ENCODE peak calls at places on chromosome 11, in eight cellular contexts. One of them, this sample, is unnamed.

GRCh38 chr11:17596310-17596669 is 49.2 kb downstream of the OTOG start:
- DNase-seq in T-helper 9 cell: no peak
- DNase-seq in stromal cell of bone marrow: no peak
- DNase-seq in CD14-positive monocyte: no peak
- DNase-seq in hypothalamus: no peak
- DNase-seq in GM20000: no peak
- DNase-seq in C1 segment of cervical spinal cord: no peak
- DNase-seq in MM.1S: no peak
- DNase-seq in this sample: no peak

GRCh38 chr11:108871152-108871551 is 206.3 kb downstream of the DDX10 start:
- DNase-seq in C1 segment of cervical spinal cord: no peak
- DNase-seq in MM.1S: peak
- DNase-seq in CD14-positive monocyte: no peak
- DNase-seq in stromal cell of bone marrow: no peak
- DNase-seq in T-helper 9 cell: no peak
- DNase-seq in hypothalamus: no peak
- DNase-seq in GM20000: peak
- DNase-seq in this sample: no peak

GRCh38 chr11:117220999-117221774 is 10.7 kb downstream of the PCSK7 start:
- DNase-seq in stromal cell of bone marrow: no peak
- DNase-seq in C1 segment of cervical spinal cord: no peak
- DNase-seq in CD14-positive monocyte: no peak
- DNase-seq in hypothalamus: no peak
- DNase-seq in GM20000: no peak
- DNase-seq in MM.1S: no peak
- DNase-seq in T-helper 9 cell: no peak
- DNase-seq in this sample: no peak

GRCh38 chr11:23903044-23903704 is 593.7 kb upstream of the LUZP2 start:
- DNase-seq in T-helper 9 cell: no peak
- DNase-seq in CD14-positive monocyte: no peak
- DNase-seq in C1 segment of cervical spinal cord: no peak
- DNase-seq in hypothalamus: no peak
- DNase-seq in stromal cell of bone marrow: peak
- DNase-seq in GM20000: no peak
- DNase-seq in MM.1S: no peak
- DNase-seq in this sample: no peak

GRCh38 chr11:122441702-122442092 is 213.8 kb upstream of the UBASH3B start:
- DNase-seq in CD14-positive monocyte: no peak
- DNase-seq in T-helper 9 cell: no peak
- DNase-seq in MM.1S: no peak
- DNase-seq in stromal cell of bone marrow: no peak
- DNase-seq in GM20000: no peak
- DNase-seq in C1 segment of cervical spinal cord: no peak
- DNase-seq in hypothalamus: no peak
- DNase-seq in this sample: no peak

GRCh38 chr11:36702330-36703054 is 104.5 kb upstream of the RAG2 start:
- DNase-seq in T-helper 9 cell: no peak
- DNase-seq in hypothalamus: no peak
- DNase-seq in C1 segment of cervical spinal cord: no peak
- DNase-seq in stromal cell of bone marrow: peak
- DNase-seq in CD14-positive monocyte: no peak
- DNase-seq in MM.1S: peak
- DNase-seq in GM20000: peak
- DNase-seq in this sample: no peak

GRCh38 chr11:27558401-27558800 is 51.8 kb upstream of the LIN7C start:
- DNase-seq in C1 segment of cervical spinal cord: no peak
- DNase-seq in T-helper 9 cell: no peak
- DNase-seq in stromal cell of bone marrow: no peak
- DNase-seq in MM.1S: no peak
- DNase-seq in hypothalamus: no peak
- DNase-seq in CD14-positive monocyte: no peak
- DNase-seq in GM20000: no peak
- DNase-seq in this sample: no peak

GRCh38 chr11:27353593-27354358 is 9.2 kb downstream of the CCDC34 start:
- DNase-seq in C1 segment of cervical spinal cord: no peak
- DNase-seq in stromal cell of bone marrow: peak
- DNase-seq in GM20000: no peak
- DNase-seq in hypothalamus: no peak
- DNase-seq in T-helper 9 cell: no peak
- DNase-seq in MM.1S: no peak
- DNase-seq in CD14-positive monocyte: no peak
- DNase-seq in this sample: no peak

GRCh38 chr11:43419460-43419859 is 60.7 kb downstream of the TTC17 start:
- DNase-seq in stromal cell of bone marrow: peak
- DNase-seq in GM20000: peak
- DNase-seq in MM.1S: peak
- DNase-seq in C1 segment of cervical spinal cord: no peak
- DNase-seq in CD14-positive monocyte: no peak
- DNase-seq in T-helper 9 cell: no peak
- DNase-seq in hypothalamus: no peak
- DNase-seq in this sample: no peak

GRCh38 chr11:130873766-130874165 is 42.5 kb downstream of the SNX19 start:
- DNase-seq in T-helper 9 cell: no peak
- DNase-seq in C1 segment of cervical spinal cord: no peak
- DNase-seq in hypothalamus: no peak
- DNase-seq in stromal cell of bone marrow: peak
- DNase-seq in CD14-positive monocyte: no peak
- DNase-seq in MM.1S: no peak
- DNase-seq in GM20000: no peak
- DNase-seq in this sample: no peak

GRCh38 chr11:119314748-119315138 is 2.2 kb downstream of the MCAM start:
- DNase-seq in GM20000: no peak
- DNase-seq in hypothalamus: no peak
- DNase-seq in stromal cell of bone marrow: no peak
- DNase-seq in C1 segment of cervical spinal cord: no peak
- DNase-seq in T-helper 9 cell: no peak
- DNase-seq in CD14-positive monocyte: no peak
- DNase-seq in MM.1S: no peak
- DNase-seq in this sample: no peak

GRCh38 chr11:2434506-2435255 is 9.6 kb downstream of the TRPM5 start:
- DNase-seq in GM20000: no peak
- DNase-seq in MM.1S: no peak
- DNase-seq in C1 segment of cervical spinal cord: no peak
- DNase-seq in stromal cell of bone marrow: no peak
- DNase-seq in hypothalamus: no peak
- DNase-seq in CD14-positive monocyte: no peak
- DNase-seq in T-helper 9 cell: no peak
- DNase-seq in this sample: no peak